ENCODE peak calls at places on chromosomes 13 and 19, in eight cellular contexts. One of them, this sample, is unnamed.

GRCh38 chr13:90375851-90376250 is 971.6 kb upstream of the MIR17HG start:
- DNase-seq in BJ: no peak
- DNase-seq in CD8-positive, alpha-beta T cell: no peak
- DNase-seq in AG04449: no peak
- DNase-seq in heart right ventricle: no peak
- DNase-seq in kidney: no peak
- DNase-seq in mucosa of descending colon: no peak
- DNase-seq in neural progenitor cell: no peak
- DNase-seq in this sample: no peak

GRCh38 chr19:3324405-3324856 is 42.0 kb upstream of the NFIC start:
- DNase-seq in CD8-positive, alpha-beta T cell: peak; percentile 66
- DNase-seq in BJ: no peak
- DNase-seq in neural progenitor cell: peak; percentile 36
- DNase-seq in kidney: peak; percentile 66
- DNase-seq in heart right ventricle: peak; percentile 75
- DNase-seq in AG04449: no peak
- DNase-seq in mucosa of descending colon: peak; percentile 85
- DNase-seq in this sample: peak; percentile 63

GRCh38 chr19:44848036-44848804 is 2.1 kb downstream of the NECTIN2 start:
- DNase-seq in AG04449: no peak
- DNase-seq in CD8-positive, alpha-beta T cell: no peak
- DNase-seq in neural progenitor cell: peak; percentile 67
- DNase-seq in heart right ventricle: peak; percentile 26
- DNase-seq in kidney: no peak
- DNase-seq in mucosa of descending colon: no peak
- DNase-seq in BJ: no peak
- DNase-seq in this sample: peak; percentile 29

GRCh38 chr13:112956516-112957294 is 12.3 kb upstream of the MCF2L start:
- DNase-seq in AG04449: no peak
- DNase-seq in CD8-positive, alpha-beta T cell: no peak
- DNase-seq in heart right ventricle: no peak
- DNase-seq in neural progenitor cell: peak; percentile 81
- DNase-seq in BJ: no peak
- DNase-seq in kidney: no peak
- DNase-seq in mucosa of descending colon: no peak
- DNase-seq in this sample: no peak

GRCh38 chr13:75432811-75433244 is 49.1 kb downstream of the TBC1D4 start:
- DNase-seq in heart right ventricle: no peak
- DNase-seq in mucosa of descending colon: no peak
- DNase-seq in AG04449: no peak
- DNase-seq in BJ: no peak
- DNase-seq in neural progenitor cell: no peak
- DNase-seq in kidney: no peak
- DNase-seq in CD8-positive, alpha-beta T cell: no peak
- DNase-seq in this sample: no peak

GRCh38 chr19:39557791-39558622 is 18.0 kb upstream of the EID2 start:
- DNase-seq in AG04449: no peak
- DNase-seq in mucosa of descending colon: no peak
- DNase-seq in BJ: no peak
- DNase-seq in heart right ventricle: no peak
- DNase-seq in neural progenitor cell: no peak
- DNase-seq in kidney: no peak
- DNase-seq in CD8-positive, alpha-beta T cell: no peak
- DNase-seq in this sample: no peak

GRCh38 chr13:55199132-55199531 is 1941.6 kb upstream of the PRR20A start:
- DNase-seq in BJ: no peak
- DNase-seq in AG04449: no peak
- DNase-seq in kidney: no peak
- DNase-seq in neural progenitor cell: peak; percentile 47
- DNase-seq in CD8-positive, alpha-beta T cell: no peak
- DNase-seq in heart right ventricle: no peak
- DNase-seq in mucosa of descending colon: no peak
- DNase-seq in this sample: peak; percentile 18

GRCh38 chr19:3969435-3970312 is 1.2 kb downstream of the DAPK3 start:
- DNase-seq in kidney: no peak
- DNase-seq in heart right ventricle: no peak
- DNase-seq in mucosa of descending colon: no peak
- DNase-seq in BJ: no peak
- DNase-seq in neural progenitor cell: peak; percentile 54
- DNase-seq in CD8-positive, alpha-beta T cell: no peak
- DNase-seq in AG04449: peak; percentile 52
- DNase-seq in this sample: peak; percentile 62

GRCh38 chr19:51946602-51947001 is 19.3 kb downstream of the ZNF613 start:
- DNase-seq in BJ: no peak
- DNase-seq in neural progenitor cell: no peak
- DNase-seq in mucosa of descending colon: no peak
- DNase-seq in heart right ventricle: no peak
- DNase-seq in AG04449: no peak
- DNase-seq in CD8-positive, alpha-beta T cell: no peak
- DNase-seq in kidney: no peak
- DNase-seq in this sample: no peak

GRCh38 chr19:46713781-46714522 is 3.0 kb downstream of the PRKD2 start:
- DNase-seq in CD8-positive, alpha-beta T cell: peak; percentile 67
- DNase-seq in neural progenitor cell: peak; percentile 72
- DNase-seq in heart right ventricle: peak; percentile 89
- DNase-seq in BJ: peak; percentile 25
- DNase-seq in AG04449: no peak
- DNase-seq in mucosa of descending colon: peak; percentile 96
- DNase-seq in kidney: peak; percentile 97
- DNase-seq in this sample: peak; percentile 80

GRCh38 chr19:1668339-1669123 is 16.1 kb upstream of the TCF3 start:
- DNase-seq in BJ: no peak
- DNase-seq in mucosa of descending colon: no peak
- DNase-seq in heart right ventricle: no peak
- DNase-seq in kidney: peak; percentile 68
- DNase-seq in AG04449: no peak
- DNase-seq in CD8-positive, alpha-beta T cell: no peak
- DNase-seq in neural progenitor cell: peak; percentile 54
- DNase-seq in this sample: peak; percentile 66

GRCh38 chr19:16896098-16896912 is 7.5 kb downstream of the F2RL3 start:
- DNase-seq in kidney: peak; percentile 87
- DNase-seq in BJ: no peak
- DNase-seq in neural progenitor cell: peak; percentile 59
- DNase-seq in heart right ventricle: no peak
- DNase-seq in CD8-positive, alpha-beta T cell: no peak
- DNase-seq in mucosa of descending colon: peak; percentile 67
- DNase-seq in AG04449: no peak
- DNase-seq in this sample: peak; percentile 71

GRCh38 chr19:42224940-42225717 is 5.0 kb downstream of the ZNF526 start:
- DNase-seq in mucosa of descending colon: no peak
- DNase-seq in heart right ventricle: no peak
- DNase-seq in kidney: peak; percentile 69
- DNase-seq in neural progenitor cell: no peak
- DNase-seq in CD8-positive, alpha-beta T cell: no peak
- DNase-seq in BJ: no peak
- DNase-seq in AG04449: no peak
- DNase-seq in this sample: no peak

GRCh38 chr13:95641291-95641811 is 3.2 kb downstream of the DZIP1 start:
- DNase-seq in mucosa of descending colon: no peak
- DNase-seq in CD8-positive, alpha-beta T cell: no peak
- DNase-seq in kidney: peak; percentile 75
- DNase-seq in AG04449: no peak
- DNase-seq in heart right ventricle: peak; percentile 13
- DNase-seq in neural progenitor cell: peak; percentile 47
- DNase-seq in BJ: no peak
- DNase-seq in this sample: peak; percentile 26

GRCh38 chr19:28426902-28427232 is 786.1 kb downstream of the UQCRFS1 start:
- DNase-seq in BJ: peak; percentile 10
- DNase-seq in neural progenitor cell: peak; percentile 16
- DNase-seq in mucosa of descending colon: no peak
- DNase-seq in CD8-positive, alpha-beta T cell: no peak
- DNase-seq in heart right ventricle: no peak
- DNase-seq in AG04449: no peak
- DNase-seq in kidney: no peak
- DNase-seq in this sample: no peak

GRCh38 chr19:46904114-46905060 is 43.6 kb downstream of the ARHGAP35 start:
- DNase-seq in neural progenitor cell: no peak
- DNase-seq in CD8-positive, alpha-beta T cell: no peak
- DNase-seq in mucosa of descending colon: no peak
- DNase-seq in heart right ventricle: peak; percentile 56
- DNase-seq in AG04449: peak; percentile 63
- DNase-seq in kidney: peak; percentile 87
- DNase-seq in BJ: peak; percentile 82
- DNase-seq in this sample: no peak

DNA sequence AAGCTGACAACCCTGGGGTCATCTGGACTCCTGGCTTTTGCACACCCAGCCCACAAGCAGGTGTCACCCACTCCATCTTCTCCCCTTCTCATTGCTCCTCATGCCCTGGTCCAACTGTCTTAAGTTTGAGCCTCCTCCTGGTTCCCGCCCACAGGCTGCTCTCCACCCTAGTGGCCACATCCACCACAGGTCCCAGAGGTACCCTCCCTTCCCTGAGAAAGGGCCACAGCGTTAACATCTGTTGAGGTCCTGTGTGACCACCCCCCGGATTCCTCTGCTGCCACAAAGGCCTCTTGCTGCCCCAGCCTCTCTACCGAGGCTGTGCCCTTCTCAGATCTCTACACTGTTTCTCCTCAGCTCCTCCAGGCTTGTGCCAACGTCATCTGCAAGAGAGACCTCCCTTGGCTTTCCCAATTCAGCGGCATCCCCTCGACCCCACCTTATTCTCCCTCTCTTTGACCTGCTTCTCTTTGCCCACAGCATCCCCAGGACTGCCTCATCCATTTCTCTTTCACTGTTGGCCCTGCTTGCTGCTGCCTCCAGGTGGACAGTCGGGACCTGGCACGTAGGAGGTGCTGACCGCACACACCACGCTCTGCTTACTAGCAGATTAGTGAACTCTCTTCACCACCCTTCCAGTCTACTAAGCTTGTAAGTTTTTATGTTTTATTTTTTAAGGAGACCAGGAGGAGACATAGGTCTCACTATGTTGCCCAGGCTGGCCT is 33.3 kb downstream of the SUGP2 start:
- DNase-seq in neural progenitor cell: peak; percentile 33
- DNase-seq in AG04449: no peak
- DNase-seq in kidney: no peak
- DNase-seq in CD8-positive, alpha-beta T cell: no peak
- DNase-seq in BJ: no peak
- DNase-seq in heart right ventricle: no peak
- DNase-seq in mucosa of descending colon: no peak
- DNase-seq in this sample: peak; percentile 41
- TF ChIP-seq CTCF in neural progenitor cell: peak; percentile 42
- TF ChIP-seq CTCF in AG04449: peak; percentile 35
- TF ChIP-seq CTCF in kidney: peak; percentile 22
- TF ChIP-seq CTCF in CD8-positive, alpha-beta T cell: no peak
- TF ChIP-seq CTCF in BJ: peak; percentile 36
- TF ChIP-seq CTCF in heart right ventricle: no peak
- TF ChIP-seq CTCF in mucosa of descending colon: no peak
- TF ChIP-seq CTCF in this sample: peak; percentile 17

GRCh38 chr13:93144031-93144430 is 82.6 kb upstream of the GPC6 start:
- DNase-seq in BJ: no peak
- DNase-seq in mucosa of descending colon: no peak
- DNase-seq in kidney: no peak
- DNase-seq in heart right ventricle: no peak
- DNase-seq in CD8-positive, alpha-beta T cell: no peak
- DNase-seq in AG04449: no peak
- DNase-seq in neural progenitor cell: no peak
- DNase-seq in this sample: no peak
- TF ChIP-seq CTCF in BJ: no peak
- TF ChIP-seq CTCF in mucosa of descending colon: no peak
- TF ChIP-seq CTCF in kidney: no peak
- TF ChIP-seq CTCF in heart right ventricle: no peak
- TF ChIP-seq CTCF in CD8-positive, alpha-beta T cell: no peak
- TF ChIP-seq CTCF in AG04449: no peak
- TF ChIP-seq CTCF in neural progenitor cell: no peak
- TF ChIP-seq CTCF in this sample: no peak

GRCh38 chr19:29741776-29742175 is 26.7 kb upstream of the C19orf12 start:
- DNase-seq in AG04449: no peak
- DNase-seq in kidney: peak; percentile 39
- DNase-seq in heart right ventricle: no peak
- DNase-seq in neural progenitor cell: no peak
- DNase-seq in CD8-positive, alpha-beta T cell: no peak
- DNase-seq in mucosa of descending colon: no peak
- DNase-seq in BJ: no peak
- DNase-seq in this sample: no peak

GRCh38 chr19:29741226-29741625 is 26.2 kb upstream of the C19orf12 start:
- DNase-seq in mucosa of descending colon: no peak
- DNase-seq in AG04449: no peak
- DNase-seq in CD8-positive, alpha-beta T cell: no peak
- DNase-seq in neural progenitor cell: no peak
- DNase-seq in heart right ventricle: no peak
- DNase-seq in kidney: peak; percentile 26
- DNase-seq in BJ: no peak
- DNase-seq in this sample: no peak

GRCh38 chr19:29748996-29749395 is 33.9 kb upstream of the C19orf12 start:
- DNase-seq in neural progenitor cell: no peak
- DNase-seq in kidney: peak; percentile 56
- DNase-seq in BJ: no peak
- DNase-seq in AG04449: no peak
- DNase-seq in CD8-positive, alpha-beta T cell: no peak
- DNase-seq in mucosa of descending colon: no peak
- DNase-seq in heart right ventricle: no peak
- DNase-seq in this sample: no peak

GRCh38 chr19:29743681-29744080 is 28.6 kb upstream of the C19orf12 start:
- DNase-seq in AG04449: no peak
- DNase-seq in kidney: no peak
- DNase-seq in mucosa of descending colon: no peak
- DNase-seq in BJ: no peak
- DNase-seq in CD8-positive, alpha-beta T cell: no peak
- DNase-seq in neural progenitor cell: no peak
- DNase-seq in heart right ventricle: no peak
- DNase-seq in this sample: no peak

DNA sequence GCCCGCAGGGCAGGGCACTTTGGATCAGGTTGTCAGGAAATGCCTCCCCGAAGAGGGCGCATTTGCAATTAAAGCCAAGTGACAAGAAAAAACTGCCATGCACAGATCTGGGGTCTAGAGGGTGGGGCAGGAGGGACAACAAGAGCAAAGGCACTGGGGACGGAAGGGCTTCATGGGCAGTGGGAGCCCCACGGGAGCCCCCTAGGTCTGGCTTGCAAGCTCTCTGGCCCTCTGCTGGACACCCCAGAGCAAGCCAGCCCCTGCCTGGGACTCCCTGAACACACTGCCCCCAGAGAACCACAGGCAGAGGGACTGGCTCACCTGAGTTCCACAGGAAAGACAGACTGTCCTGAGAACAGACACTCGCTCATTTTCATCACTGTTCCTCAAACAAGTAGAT is 30.2 kb upstream of the C19orf12 start:
- DNase-seq in AG04449: no peak
- DNase-seq in heart right ventricle: no peak
- DNase-seq in neural progenitor cell: peak; percentile 48
- DNase-seq in CD8-positive, alpha-beta T cell: no peak
- DNase-seq in BJ: no peak
- DNase-seq in mucosa of descending colon: no peak
- DNase-seq in kidney: peak; percentile 37
- DNase-seq in this sample: peak; percentile 47
- TF ChIP-seq CTCF in AG04449: peak; percentile 10
- TF ChIP-seq CTCF in heart right ventricle: no peak
- TF ChIP-seq CTCF in neural progenitor cell: peak; percentile 55
- TF ChIP-seq CTCF in CD8-positive, alpha-beta T cell: no peak
- TF ChIP-seq CTCF in BJ: peak; percentile 13
- TF ChIP-seq CTCF in mucosa of descending colon: no peak
- TF ChIP-seq CTCF in kidney: no peak
- TF ChIP-seq CTCF in this sample: peak; percentile 32

DNA sequence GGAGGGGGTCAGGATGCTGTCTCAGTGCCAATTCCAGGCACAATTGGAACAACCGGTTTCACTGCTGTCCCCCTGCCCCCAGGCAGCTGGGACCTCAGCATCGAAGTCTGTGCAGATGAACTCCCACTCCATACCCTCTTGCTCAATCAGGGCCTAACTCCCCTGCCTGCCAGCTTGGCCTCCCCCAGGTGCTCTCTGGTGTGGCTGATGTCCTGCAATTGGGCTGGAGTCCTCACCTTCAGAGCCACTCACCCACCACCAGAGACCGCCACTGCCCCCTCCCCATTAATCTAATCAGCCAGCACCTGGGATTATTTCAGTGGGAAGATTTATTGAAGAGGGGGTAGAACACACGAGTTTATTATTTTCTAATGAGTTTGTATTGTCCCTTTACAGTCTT is 118.8 kb downstream of the MIPEP start:
- DNase-seq in heart right ventricle: no peak
- DNase-seq in neural progenitor cell: no peak
- DNase-seq in AG04449: no peak
- DNase-seq in mucosa of descending colon: no peak
- DNase-seq in CD8-positive, alpha-beta T cell: no peak
- DNase-seq in BJ: no peak
- DNase-seq in kidney: no peak
- DNase-seq in this sample: no peak
- TF ChIP-seq CTCF in heart right ventricle: no peak
- TF ChIP-seq CTCF in neural progenitor cell: peak; percentile 50
- TF ChIP-seq CTCF in AG04449: no peak
- TF ChIP-seq CTCF in mucosa of descending colon: no peak
- TF ChIP-seq CTCF in CD8-positive, alpha-beta T cell: no peak
- TF ChIP-seq CTCF in BJ: no peak
- TF ChIP-seq CTCF in kidney: no peak
- TF ChIP-seq CTCF in this sample: no peak